ENCODE peak calls at places on chromosomes 7 and 10, in seven cellular contexts. F is A549, O is IMR-90, X is WTC11, Q is K562, N is HepG2, Z is GM12878. G is an unnamed sample.

GRCh38 chr7:44893710-44894135 is 8.4 kb upstream of the PURB start:
- DNase-seq in X (no peak), Q (no peak), Z (no peak), F (no peak), N (no peak), O (no peak), G (no peak)

GRCh38 chr7:80284848-80285247 is 150.2 kb downstream of the GNAI1 start:
- DNase-seq in O (peak), N (no peak), Z (no peak), Q (no peak), F (no peak), X (no peak), G (no peak)

GRCh38 chr7:92685146-92686042 is 95.2 kb upstream of the FAM133B start:
- DNase-seq in N (no peak), X (no peak), Z (no peak), Q (no peak), O (no peak), F (no peak), G (no peak)

GRCh38 chr7:74292757-74293576 is 3.8 kb downstream of the CLIP2 start:
- DNase-seq in Q (peak), N (peak), Z (no peak), O (no peak), F (no peak), X (no peak), G (no peak)

GRCh38 chr10:21516270-21517131 is 9.0 kb downstream of the SKIDA1 start:
- DNase-seq in N (no peak), O (peak), X (peak), Z (no peak), Q (peak), F (no peak), G (peak)

GRCh38 chr10:110864662-110865140 is 7.0 kb upstream of the PDCD4 start:
- DNase-seq in N (no peak), O (no peak), F (no peak), Q (no peak), X (no peak), Z (peak), G (no peak)

GRCh38 chr7:153190452-153190851 is 430.9 kb downstream of the ACTR3B start:
- DNase-seq in N (no peak), X (peak), F (peak), Q (peak), O (no peak), Z (no peak), G (peak)

GRCh38 chr7:46625032-46625431 is 704.0 kb upstream of the IGFBP3 start:
- DNase-seq in N (no peak), Q (no peak), O (no peak), Z (no peak), F (no peak), X (no peak), G (peak)

GRCh38 chr10:110460111-110460809 is 37.4 kb upstream of the DUSP5 start:
- DNase-seq in F (no peak), O (peak), N (peak), Q (no peak), X (no peak), Z (no peak), G (no peak)

GRCh38 chr10:24008164-24009066 is 200.5 kb upstream of the KIAA1217 start:
- DNase-seq in Q (no peak), Z (no peak), N (peak), X (no peak), O (no peak), F (no peak), G (no peak)

GRCh38 chr10:77926566-77927342 is at the start of gene DLG5:
- DNase-seq in Q (peak), N (no peak), F (no peak), O (peak), X (peak), Z (no peak), G (no peak)

GRCh38 chr7:106128846-106129245 is 16.7 kb upstream of the SYPL1 start:
- DNase-seq in Z (no peak), N (no peak), O (no peak), Q (no peak), X (no peak), F (no peak), G (no peak)

GRCh38 chr10:71749396-71749795 is 23.9 kb downstream of the VSIR start:
- DNase-seq in X (no peak), Q (no peak), N (no peak), F (no peak), O (no peak), Z (no peak), G (no peak)

GRCh38 chr10:118818621-118819221 is 64.0 kb upstream of the CACUL1 start:
- DNase-seq in X (no peak), N (no peak), F (no peak), Z (no peak), Q (no peak), O (no peak), G (no peak)

GRCh38 chr7:104923010-104923421 is 91.0 kb upstream of the KMT2E start:
- DNase-seq in Z (peak), X (peak), F (peak), N (peak), O (peak), Q (peak), G (peak)
- TF ChIP-seq USF2 in Z (no peak), X (no peak), F (no peak), N (no peak), O (no peak), Q (no peak), G (no peak)

GRCh38 chr7:115208710-115209540 is 287.0 kb downstream of the MDFIC start:
- DNase-seq in O (no peak), N (no peak), F (no peak), X (no peak), Q (no peak), Z (no peak), G (no peak)
- TF ChIP-seq USF2 in O (no peak), N (no peak), F (no peak), X (no peak), Q (no peak), Z (no peak), G (no peak)

DNA sequence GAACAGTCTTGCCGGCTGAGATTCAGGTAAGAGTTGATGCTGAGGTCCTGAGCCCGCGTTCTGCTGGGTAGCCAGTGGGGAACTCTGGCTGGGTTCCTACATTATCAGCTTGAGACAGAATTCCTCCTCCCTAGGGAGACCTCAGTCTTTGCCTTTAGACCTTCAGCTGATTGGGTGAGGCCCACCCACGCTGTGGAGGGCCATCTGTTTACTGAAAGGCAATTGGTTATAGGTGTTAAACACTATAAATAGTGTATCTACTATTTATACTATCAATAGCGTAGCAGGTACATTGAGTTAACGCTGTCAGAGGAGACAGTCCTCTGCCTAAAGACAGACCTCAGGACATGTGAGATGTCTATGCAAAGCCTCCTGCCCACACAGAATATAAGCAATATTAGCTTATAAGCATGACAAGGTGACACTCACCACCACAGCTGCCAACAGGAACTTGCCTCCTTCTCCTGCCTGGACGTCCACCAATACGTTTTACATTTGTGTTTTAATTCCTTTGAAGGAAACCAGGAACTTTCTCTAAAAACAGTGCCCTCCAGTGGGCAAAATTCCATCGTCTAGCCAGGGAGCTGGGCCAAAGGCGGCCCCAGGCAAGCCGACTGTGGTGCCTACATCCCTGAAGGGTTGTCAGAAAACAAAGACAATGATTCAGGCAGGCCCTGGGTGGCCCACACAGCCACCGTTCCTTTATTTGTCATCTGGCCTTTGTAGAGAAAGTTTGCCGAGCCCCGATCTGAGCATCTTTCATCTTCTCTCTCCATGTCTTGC is 58.8 kb downstream of the INSIG1 start:
- DNase-seq in F (peak), X (peak), Z (no peak), Q (peak), O (no peak), N (peak), G (no peak)
- TF ChIP-seq USF2 in F (no peak), X (no peak), Z (no peak), Q (no peak), O (no peak), N (no peak), G (no peak)

GRCh38 chr10:44308935-44309334 is 76.0 kb downstream of the CXCL12 start:
- DNase-seq in X (no peak), O (no peak), Q (no peak), N (no peak), Z (no peak), F (no peak), G (no peak)

GRCh38 chr10:44306762-44307161 is 78.1 kb downstream of the CXCL12 start:
- DNase-seq in X (peak), Z (no peak), Q (no peak), N (peak), F (no peak), O (no peak), G (no peak)

GRCh38 chr10:44307691-44308090 is 77.2 kb downstream of the CXCL12 start:
- DNase-seq in F (no peak), X (no peak), Z (no peak), N (no peak), O (no peak), Q (no peak), G (no peak)

GRCh38 chr10:44309939-44310761 is 74.7 kb downstream of the CXCL12 start:
- DNase-seq in Z (no peak), O (no peak), X (no peak), N (no peak), F (no peak), Q (no peak), G (no peak)

DNA sequence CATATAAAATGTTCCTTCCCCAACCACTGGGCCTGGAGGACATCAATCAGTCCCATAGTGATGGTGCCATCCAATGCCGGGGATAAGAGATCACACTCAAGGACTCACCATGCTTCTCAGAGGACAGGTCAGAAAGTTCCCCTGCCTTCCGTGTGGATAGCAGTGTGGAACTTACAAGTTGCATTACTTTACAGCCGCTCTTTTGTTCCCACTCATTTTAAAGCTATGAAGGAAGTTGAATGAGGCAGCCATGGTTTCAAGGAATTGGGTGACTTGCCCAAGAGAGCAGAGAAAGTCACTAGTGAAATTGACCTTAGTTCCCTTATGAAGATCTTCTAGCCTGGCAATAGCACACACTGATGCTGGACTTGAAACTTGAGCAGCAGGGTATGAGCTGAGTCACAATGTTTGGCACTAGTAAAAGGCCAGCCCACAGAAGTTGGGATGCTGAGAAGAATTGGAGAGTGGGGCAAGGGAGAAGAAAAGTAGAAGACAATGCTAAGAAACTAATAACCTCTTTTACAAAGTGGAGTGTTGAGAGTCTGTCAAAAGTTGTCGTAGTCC is 78.7 kb downstream of the CXCL12 start:
- DNase-seq in F (no peak), Z (no peak), O (peak), Q (no peak), N (no peak), X (no peak), G (no peak)
- TF ChIP-seq USF2 in F (no peak), Z (no peak), O (no peak), Q (no peak), N (no peak), X (no peak), G (no peak)

DNA sequence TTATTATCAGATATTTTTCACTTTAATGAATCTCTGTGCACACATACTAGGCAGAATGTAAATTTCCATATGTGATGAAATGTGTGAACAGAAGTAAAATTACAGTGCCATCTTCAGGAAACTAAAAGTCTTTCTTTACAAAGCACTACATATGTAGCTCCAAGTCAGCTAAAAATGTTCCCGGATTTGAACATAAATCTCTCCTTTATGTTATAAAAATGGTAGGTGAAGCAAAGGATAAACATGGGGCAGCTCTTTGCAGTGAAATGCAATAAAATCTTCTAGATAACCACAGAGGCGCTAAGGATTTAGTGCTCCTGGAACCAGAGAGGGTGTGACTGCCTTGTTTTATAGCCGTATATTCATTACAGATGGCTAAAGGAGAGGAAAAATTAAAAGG is 104.9 kb upstream of the C7orf33 start:
- DNase-seq in Z (no peak), F (no peak), X (no peak), N (no peak), O (no peak), Q (no peak), G (no peak)
- TF ChIP-seq USF2 in Z (no peak), F (no peak), X (no peak), N (no peak), O (no peak), Q (no peak), G (no peak)

GRCh38 chr7:34198089-34198686 is 292.8 kb downstream of the BMPER start:
- DNase-seq in X (no peak), Z (no peak), Q (no peak), F (no peak), N (no peak), O (no peak), G (no peak)
- TF ChIP-seq USF2 in X (no peak), Z (no peak), Q (no peak), F (no peak), N (no peak), O (no peak), G (no peak)

GRCh38 chr7:123125231-123125630 is 74.5 kb downstream of the SLC13A1 start:
- DNase-seq in X (no peak), Q (no peak), Z (no peak), N (no peak), F (no peak), O (no peak), G (no peak)

GRCh38 chr7:123115331-123115730 is 84.4 kb downstream of the SLC13A1 start:
- DNase-seq in Z (no peak), X (no peak), O (no peak), F (no peak), N (no peak), Q (no peak), G (no peak)

GRCh38 chr7:123122951-123123350 is 76.8 kb downstream of the SLC13A1 start:
- DNase-seq in F (no peak), O (no peak), Q (no peak), Z (no peak), N (no peak), X (no peak), G (no peak)

GRCh38 chr7:123126171-123126570 is 73.6 kb downstream of the SLC13A1 start:
- DNase-seq in Z (no peak), N (no peak), X (no peak), O (no peak), F (no peak), Q (no peak), G (no peak)

DNA sequence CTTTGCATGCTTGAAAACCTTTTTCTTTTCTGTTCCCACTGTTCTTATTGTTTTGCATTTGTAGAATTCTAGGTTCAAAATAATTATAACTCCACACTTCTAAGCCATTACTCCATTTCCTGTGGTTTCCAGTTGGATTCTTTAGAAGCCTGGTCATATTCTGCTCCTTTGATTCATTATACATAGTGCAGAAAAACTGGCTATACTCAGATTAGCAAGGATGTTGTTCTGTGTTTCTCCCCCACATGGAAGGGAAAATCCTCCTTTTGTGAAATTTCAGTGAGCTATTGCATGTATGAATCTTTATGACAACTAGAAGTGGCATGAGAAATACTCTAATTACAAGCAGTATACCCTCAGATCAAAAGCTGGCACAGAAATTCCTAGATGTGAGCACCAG is 79.5 kb downstream of the SLC13A1 start:
- DNase-seq in N (no peak), X (no peak), F (no peak), Z (no peak), O (no peak), Q (no peak), G (no peak)
- TF ChIP-seq USF2 in N (no peak), X (no peak), F (no peak), Z (no peak), O (no peak), Q (no peak), G (no peak)